ENCODE peak calls at places on chromosomes 2 and 18, in eight cellular contexts. One of them, this sample, is unnamed.

GRCh38 chr18:30142870-30143269 is 899.7 kb downstream of the DSC3 start:
- DNase-seq in adrenal gland: no peak
- DNase-seq in HepG2: no peak
- DNase-seq in IMR-90: no peak
- DNase-seq in gastrocnemius medialis: no peak
- DNase-seq in HCT116: no peak
- DNase-seq in A549: no peak
- DNase-seq in spleen: no peak
- DNase-seq in this sample: no peak

GRCh38 chr2:223598994-223599645 is 3.0 kb downstream of the SCG2 start:
- DNase-seq in adrenal gland: no peak
- DNase-seq in HepG2: no peak
- DNase-seq in IMR-90: peak
- DNase-seq in gastrocnemius medialis: no peak
- DNase-seq in HCT116: no peak
- DNase-seq in A549: no peak
- DNase-seq in spleen: no peak
- DNase-seq in this sample: no peak

GRCh38 chr2:204024503-204024902 is 87.9 kb downstream of the ICOS start:
- DNase-seq in adrenal gland: no peak
- DNase-seq in HepG2: peak
- DNase-seq in IMR-90: peak
- DNase-seq in gastrocnemius medialis: no peak
- DNase-seq in HCT116: peak
- DNase-seq in A549: peak
- DNase-seq in spleen: no peak
- DNase-seq in this sample: no peak

GRCh38 chr2:205670292-205670691 is 12.0 kb upstream of the NRP2 start:
- DNase-seq in adrenal gland: no peak
- DNase-seq in HepG2: no peak
- DNase-seq in IMR-90: no peak
- DNase-seq in gastrocnemius medialis: no peak
- DNase-seq in HCT116: no peak
- DNase-seq in A549: no peak
- DNase-seq in spleen: no peak
- DNase-seq in this sample: no peak

GRCh38 chr2:84492571-84492970 is 23.7 kb upstream of the DNAH6 start:
- DNase-seq in adrenal gland: no peak
- DNase-seq in HepG2: no peak
- DNase-seq in IMR-90: peak
- DNase-seq in gastrocnemius medialis: no peak
- DNase-seq in HCT116: no peak
- DNase-seq in A549: no peak
- DNase-seq in spleen: no peak
- DNase-seq in this sample: no peak

GRCh38 chr18:22983175-22983574 is 50.0 kb downstream of the RBBP8 start:
- DNase-seq in adrenal gland: no peak
- DNase-seq in HepG2: peak
- DNase-seq in IMR-90: peak
- DNase-seq in gastrocnemius medialis: no peak
- DNase-seq in HCT116: peak
- DNase-seq in A549: peak
- DNase-seq in spleen: no peak
- DNase-seq in this sample: peak

GRCh38 chr2:71353247-71353646 is 21.7 kb downstream of the ZNF638 start:
- DNase-seq in adrenal gland: no peak
- DNase-seq in HepG2: no peak
- DNase-seq in IMR-90: no peak
- DNase-seq in gastrocnemius medialis: no peak
- DNase-seq in HCT116: no peak
- DNase-seq in A549: no peak
- DNase-seq in spleen: no peak
- DNase-seq in this sample: no peak

GRCh38 chr2:240589381-240589780 is 2.8 kb downstream of the CAPN10 start:
- DNase-seq in adrenal gland: no peak
- DNase-seq in HepG2: no peak
- DNase-seq in IMR-90: no peak
- DNase-seq in gastrocnemius medialis: no peak
- DNase-seq in HCT116: no peak
- DNase-seq in A549: no peak
- DNase-seq in spleen: peak
- DNase-seq in this sample: no peak

GRCh38 chr2:117785740-117786139 is 28.8 kb upstream of the DDX18 start:
- DNase-seq in adrenal gland: peak
- DNase-seq in HepG2: peak
- DNase-seq in IMR-90: peak
- DNase-seq in gastrocnemius medialis: no peak
- DNase-seq in HCT116: peak
- DNase-seq in A549: peak
- DNase-seq in spleen: no peak
- DNase-seq in this sample: no peak

GRCh38 chr2:227765788-227766187 is 20.1 kb downstream of the SCYGR8 start:
- DNase-seq in adrenal gland: no peak
- DNase-seq in HepG2: no peak
- DNase-seq in IMR-90: no peak
- DNase-seq in gastrocnemius medialis: no peak
- DNase-seq in HCT116: no peak
- DNase-seq in A549: no peak
- DNase-seq in spleen: no peak
- DNase-seq in this sample: no peak

GRCh38 chr2:238022594-238023157 is 38.1 kb upstream of the SCLY start:
- DNase-seq in adrenal gland: no peak
- DNase-seq in HepG2: no peak
- DNase-seq in IMR-90: no peak
- DNase-seq in gastrocnemius medialis: no peak
- DNase-seq in HCT116: no peak
- DNase-seq in A549: no peak
- DNase-seq in spleen: no peak
- DNase-seq in this sample: no peak

GRCh38 chr2:231411871-231412615 is 16.5 kb downstream of the B3GNT7 start:
- DNase-seq in adrenal gland: peak
- DNase-seq in HepG2: peak
- DNase-seq in IMR-90: peak
- DNase-seq in gastrocnemius medialis: peak
- DNase-seq in HCT116: peak
- DNase-seq in A549: peak
- DNase-seq in spleen: peak
- DNase-seq in this sample: peak
- TF ChIP-seq POLR2A in adrenal gland: no peak
- TF ChIP-seq POLR2A in HepG2: no peak
- TF ChIP-seq POLR2A in IMR-90: no peak
- TF ChIP-seq POLR2A in gastrocnemius medialis: no peak
- TF ChIP-seq POLR2A in HCT116: no peak
- TF ChIP-seq POLR2A in A549: peak
- TF ChIP-seq POLR2A in spleen: no peak
- TF ChIP-seq POLR2A in this sample: peak

DNA sequence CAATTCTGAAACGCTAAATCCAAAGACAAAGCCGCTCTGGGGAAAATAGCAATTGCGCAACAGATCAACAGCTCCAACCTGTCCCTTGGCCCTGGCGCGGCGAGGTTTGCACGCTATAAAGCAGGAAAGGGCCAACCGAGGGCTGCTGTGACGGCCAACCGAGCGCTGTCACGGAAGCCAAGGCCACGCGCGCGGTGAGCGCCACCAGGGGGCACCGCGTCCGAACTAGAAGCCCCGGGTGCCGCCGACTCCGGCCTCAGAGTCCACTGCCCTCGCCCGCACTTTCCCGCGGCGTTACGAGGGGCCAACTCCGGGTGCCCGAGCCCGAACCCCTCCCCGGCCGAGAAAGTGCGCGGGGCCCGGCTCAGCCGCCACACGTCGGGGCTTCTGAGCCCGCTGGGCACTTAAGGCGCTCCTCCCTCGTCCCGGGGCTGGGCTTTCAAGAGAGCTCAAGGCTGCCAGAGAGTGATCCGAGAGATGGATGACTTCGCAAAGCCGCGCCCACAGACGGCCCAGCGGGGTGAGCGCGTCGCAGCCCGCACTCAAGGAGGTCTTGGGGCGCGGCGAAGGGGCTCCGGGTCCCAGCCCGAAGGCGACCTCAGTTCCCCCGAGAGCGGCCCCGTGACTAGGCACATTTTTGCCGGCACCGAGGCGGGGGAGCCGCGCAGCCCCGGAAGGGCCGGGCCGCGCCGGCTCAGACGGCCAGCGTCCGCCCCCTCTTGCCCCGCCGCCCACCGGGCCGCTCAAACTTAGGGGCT is 897 bp downstream of the NFE2L2 start:
- DNase-seq in adrenal gland: peak
- DNase-seq in HepG2: peak
- DNase-seq in IMR-90: peak
- DNase-seq in gastrocnemius medialis: peak
- DNase-seq in HCT116: peak
- DNase-seq in A549: peak
- DNase-seq in spleen: peak
- DNase-seq in this sample: peak
- TF ChIP-seq POLR2A in adrenal gland: peak
- TF ChIP-seq POLR2A in HepG2: peak
- TF ChIP-seq POLR2A in IMR-90: peak
- TF ChIP-seq POLR2A in gastrocnemius medialis: peak
- TF ChIP-seq POLR2A in HCT116: peak
- TF ChIP-seq POLR2A in A549: peak
- TF ChIP-seq POLR2A in spleen: no peak
- TF ChIP-seq POLR2A in this sample: no peak

GRCh38 chr2:9565436-9566153 is 10.0 kb upstream of the ADAM17 start:
- DNase-seq in adrenal gland: peak
- DNase-seq in HepG2: no peak
- DNase-seq in IMR-90: peak
- DNase-seq in gastrocnemius medialis: peak
- DNase-seq in HCT116: peak
- DNase-seq in A549: peak
- DNase-seq in spleen: no peak
- DNase-seq in this sample: peak
- TF ChIP-seq POLR2A in adrenal gland: no peak
- TF ChIP-seq POLR2A in HepG2: no peak
- TF ChIP-seq POLR2A in IMR-90: peak
- TF ChIP-seq POLR2A in gastrocnemius medialis: peak
- TF ChIP-seq POLR2A in HCT116: no peak
- TF ChIP-seq POLR2A in A549: no peak
- TF ChIP-seq POLR2A in spleen: no peak
- TF ChIP-seq POLR2A in this sample: no peak

DNA sequence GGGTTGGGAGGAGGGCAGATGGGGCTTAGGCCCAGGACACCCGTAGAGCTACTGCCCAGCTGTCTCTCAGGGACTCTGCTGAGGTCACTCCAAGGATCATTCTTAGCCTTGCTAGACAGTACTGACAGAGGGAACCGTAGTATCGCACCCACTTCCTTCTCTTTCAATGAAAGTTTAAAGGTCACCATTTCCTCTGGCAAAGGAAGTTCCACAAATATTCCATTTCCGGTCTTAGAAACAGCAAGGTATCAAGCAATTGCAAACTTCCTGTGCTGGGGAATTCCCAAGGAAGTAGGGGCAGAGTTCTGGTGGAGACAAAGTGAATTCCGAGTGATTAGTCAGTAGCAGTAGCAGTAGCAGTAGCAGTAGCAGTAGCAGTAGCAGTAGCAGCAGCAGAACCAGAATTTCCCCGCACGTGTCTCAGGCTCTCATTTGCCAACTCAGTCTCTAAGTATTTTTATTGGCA is 24.7 kb downstream of the IL1B start:
- DNase-seq in adrenal gland: no peak
- DNase-seq in HepG2: peak
- DNase-seq in IMR-90: peak
- DNase-seq in gastrocnemius medialis: no peak
- DNase-seq in HCT116: no peak
- DNase-seq in A549: no peak
- DNase-seq in spleen: no peak
- DNase-seq in this sample: peak
- TF ChIP-seq POLR2A in adrenal gland: no peak
- TF ChIP-seq POLR2A in HepG2: no peak
- TF ChIP-seq POLR2A in IMR-90: peak
- TF ChIP-seq POLR2A in gastrocnemius medialis: no peak
- TF ChIP-seq POLR2A in HCT116: no peak
- TF ChIP-seq POLR2A in A549: no peak
- TF ChIP-seq POLR2A in spleen: no peak
- TF ChIP-seq POLR2A in this sample: no peak

GRCh38 chr18:35040988-35041751 is at the start of gene MAPRE2:
- DNase-seq in adrenal gland: peak
- DNase-seq in HepG2: peak
- DNase-seq in IMR-90: peak
- DNase-seq in gastrocnemius medialis: peak
- DNase-seq in HCT116: peak
- DNase-seq in A549: peak
- DNase-seq in spleen: peak
- DNase-seq in this sample: peak
- TF ChIP-seq POLR2A in adrenal gland: peak
- TF ChIP-seq POLR2A in HepG2: peak
- TF ChIP-seq POLR2A in IMR-90: peak
- TF ChIP-seq POLR2A in gastrocnemius medialis: peak
- TF ChIP-seq POLR2A in HCT116: peak
- TF ChIP-seq POLR2A in A549: peak
- TF ChIP-seq POLR2A in spleen: peak
- TF ChIP-seq POLR2A in this sample: peak

DNA sequence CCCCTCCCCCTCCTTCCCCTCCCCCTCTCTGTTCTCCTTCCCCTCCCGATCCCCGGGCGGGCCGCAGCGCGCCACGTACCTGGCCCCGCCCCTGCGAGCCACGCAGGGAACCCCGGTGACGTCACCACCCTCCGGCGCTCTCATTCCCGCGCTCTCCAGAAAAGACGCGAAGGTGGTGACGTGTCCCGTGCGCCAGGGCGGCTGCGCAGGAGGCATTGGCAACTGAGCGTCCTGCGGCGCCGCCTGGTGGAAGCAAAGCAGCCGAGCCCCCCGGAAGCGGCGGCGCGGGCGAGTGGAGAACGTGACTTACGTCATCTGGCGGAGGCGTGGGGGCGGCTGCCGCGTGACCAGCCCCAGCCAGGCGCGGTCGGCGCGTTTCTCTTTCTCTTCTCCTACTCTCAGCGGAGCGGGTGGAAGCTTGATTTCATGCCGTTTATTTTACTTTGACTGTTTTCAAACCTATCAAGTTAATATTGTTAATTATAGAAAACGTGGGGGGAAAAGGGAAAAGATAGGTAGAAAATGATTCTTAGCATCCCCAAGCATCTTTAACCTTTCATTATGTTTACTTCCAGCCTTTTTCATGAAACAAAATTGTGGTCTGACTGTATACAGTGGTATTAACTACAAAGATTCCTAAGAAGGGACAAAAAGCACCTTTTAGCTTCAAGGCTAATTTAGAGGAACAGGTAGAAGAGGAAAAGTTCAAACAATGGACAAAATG is 48.1 kb downstream of the C2orf42 start:
- DNase-seq in adrenal gland: peak
- DNase-seq in HepG2: peak
- DNase-seq in IMR-90: peak
- DNase-seq in gastrocnemius medialis: peak
- DNase-seq in HCT116: peak
- DNase-seq in A549: peak
- DNase-seq in spleen: peak
- DNase-seq in this sample: peak
- TF ChIP-seq POLR2A in adrenal gland: peak
- TF ChIP-seq POLR2A in HepG2: no peak
- TF ChIP-seq POLR2A in IMR-90: peak
- TF ChIP-seq POLR2A in gastrocnemius medialis: peak
- TF ChIP-seq POLR2A in HCT116: peak
- TF ChIP-seq POLR2A in A549: peak
- TF ChIP-seq POLR2A in spleen: no peak
- TF ChIP-seq POLR2A in this sample: peak